ENCODE peak calls at places on chromosome 11, in ten cellular contexts. U is CD4-positive, alpha-beta T cell; K is cardiac fibroblast; G is colonic mucosa; E is neural crest cell; W is hepatocyte; D is AG04449; Y is IMR-90; J is fibroblast of lung; H is BJ. O is an unnamed sample.

GRCh38 chr11:42237701-42238235 is 778.3 kb upstream of the LRRC4C start:
- DNase-seq in U (no peak), K (peak; percentile 38), G (no peak), E (no peak), W (no peak), D (peak; percentile 77), Y (no peak), J (no peak), H (peak; percentile 32), O (no peak)

GRCh38 chr11:100774132-100774531 is 87.0 kb downstream of the ARHGAP42 start:
- DNase-seq in U (no peak), K (no peak), G (peak; percentile 47), E (no peak), W (peak; percentile 64), D (no peak), Y (no peak), J (no peak), H (no peak), O (no peak)

GRCh38 chr11:9047986-9048522 is 43.3 kb downstream of the SCUBE2 start:
- DNase-seq in U (no peak), K (peak; percentile 84), G (no peak), E (no peak), W (peak; percentile 64), D (peak; percentile 23), Y (peak; percentile 34), J (peak; percentile 83), H (peak; percentile 23), O (no peak)

GRCh38 chr11:9617960-9618359 is 44.5 kb downstream of the WEE1 start:
- DNase-seq in U (no peak), K (peak; percentile 29), G (no peak), E (no peak), W (no peak), D (peak; percentile 78), Y (peak; percentile 87), J (peak; percentile 53), H (peak; percentile 85), O (no peak)

GRCh38 chr11:6992457-6993431 is 27.4 kb downstream of the ZNF214 start:
- DNase-seq in U (no peak), K (peak; percentile 70), G (no peak), E (no peak), W (peak; percentile 11), D (peak; percentile 89), Y (peak; percentile 99), J (peak; percentile 88), H (peak; percentile 92), O (no peak)

GRCh38 chr11:84905411-84905810 is 721.7 kb downstream of the DLG2 start:
- DNase-seq in U (no peak), K (peak; percentile 1), G (no peak), E (no peak), W (no peak), D (no peak), Y (peak; percentile 22), J (peak; percentile 4), H (no peak), O (no peak)

GRCh38 chr11:34609850-34610249 is 11.0 kb upstream of the EHF start:
- DNase-seq in U (no peak), K (no peak), G (peak; percentile 17), E (no peak), W (no peak), D (no peak), Y (no peak), J (no peak), H (no peak), O (no peak)

GRCh38 chr11:79397252-79397651 is 43.6 kb downstream of the TENM4 start:
- DNase-seq in U (no peak), K (no peak), G (no peak), E (no peak), W (no peak), D (no peak), Y (peak; percentile 61), J (no peak), H (no peak), O (no peak)

GRCh38 chr11:30992513-30992849 is 377.1 kb downstream of the DCDC1 start:
- DNase-seq in U (no peak), K (no peak), G (no peak), E (no peak), W (peak; percentile 44), D (no peak), Y (no peak), J (no peak), H (no peak), O (no peak)

GRCh38 chr11:76270387-76270786 is 64.1 kb upstream of the WNT11 start:
- DNase-seq in U (no peak), K (peak; percentile 62), G (peak; percentile 25), E (no peak), W (peak; percentile 60), D (no peak), Y (no peak), J (peak; percentile 13), H (no peak), O (no peak)

GRCh38 chr11:69823641-69824285 is 4.5 kb upstream of the FGF3 start:
- DNase-seq in U (no peak), K (no peak), G (no peak), E (no peak), W (no peak), D (no peak), Y (no peak), J (no peak), H (no peak), O (no peak)

GRCh38 chr11:2524446-2525165 is 79.8 kb downstream of the KCNQ1 start:
- DNase-seq in U (no peak), K (no peak), G (peak; percentile 19), E (no peak), W (no peak), D (no peak), Y (no peak), J (no peak), H (no peak), O (no peak)

GRCh38 chr11:83681045-83681781 is 395.0 kb upstream of the CCDC90B start:
- DNase-seq in U (no peak), K (no peak), G (no peak), E (no peak), W (no peak), D (no peak), Y (no peak), J (no peak), H (no peak), O (no peak)

GRCh38 chr11:68706237-68706636 is 21.9 kb downstream of the GAL start:
- DNase-seq in U (no peak), K (no peak), G (no peak), E (no peak), W (no peak), D (no peak), Y (no peak), J (no peak), H (no peak), O (no peak)

GRCh38 chr11:33457948-33458347 is 200.8 kb downstream of the HIPK3 start:
- DNase-seq in U (no peak), K (no peak), G (no peak), E (no peak), W (no peak), D (no peak), Y (no peak), J (no peak), H (no peak), O (no peak)

GRCh38 chr11:70771099-70771885 is 373.0 kb downstream of the CTTN start:
- DNase-seq in U (no peak), K (no peak), G (no peak), E (no peak), W (no peak), D (no peak), Y (no peak), J (no peak), H (no peak), O (no peak)

GRCh38 chr11:117970400-117971024 is 15.7 kb upstream of the IL10RA start:
- DNase-seq in U (no peak), K (no peak), G (peak; percentile 62), E (no peak), W (no peak), D (no peak), Y (no peak), J (no peak), H (no peak), O (no peak)

GRCh38 chr11:78057462-78058055 is 6.1 kb upstream of the THRSP start:
- DNase-seq in U (no peak), K (no peak), G (no peak), E (no peak), W (no peak), D (no peak), Y (no peak), J (no peak), H (no peak), O (no peak)

GRCh38 chr11:77559686-77560425 is 29.9 kb upstream of the AQP11 start:
- DNase-seq in U (no peak), K (peak; percentile 35), G (no peak), E (no peak), W (peak; percentile 49), D (peak; percentile 44), Y (peak; percentile 93), J (peak; percentile 78), H (peak; percentile 77), O (no peak)

GRCh38 chr11:106974831-106975230 is 43.4 kb downstream of the GUCY1A2 start:
- DNase-seq in U (no peak), K (peak; percentile 34), G (no peak), E (no peak), W (no peak), D (no peak), Y (no peak), J (peak; percentile 24), H (no peak), O (no peak)
- TF ChIP-seq CTCF in U (no peak), K (no peak), G (no peak), E (no peak), W (no peak), D (no peak), Y (no peak), J (no peak), H (no peak), O (no peak)

DNA sequence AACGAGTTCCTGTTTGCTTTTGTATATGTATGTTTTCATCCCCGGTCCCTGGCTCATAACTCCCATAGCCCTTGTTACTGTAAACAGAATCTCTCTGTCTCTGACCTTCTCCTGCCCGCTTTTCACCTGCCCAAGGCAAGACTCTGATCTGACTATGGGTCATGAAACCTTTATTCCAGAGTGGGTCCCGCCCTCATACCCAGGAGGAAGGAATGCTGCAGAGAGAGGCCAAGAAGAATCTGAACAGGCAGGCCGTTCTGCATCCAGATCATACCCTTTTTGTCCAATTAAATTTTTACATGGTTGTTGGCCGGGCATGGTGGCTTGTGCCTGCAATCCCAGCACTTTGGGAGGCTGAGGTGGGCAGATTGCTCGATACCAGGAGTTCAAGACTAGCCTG is 39.6 kb downstream of the GRIK4 start:
- DNase-seq in U (no peak), K (no peak), G (no peak), E (no peak), W (no peak), D (no peak), Y (no peak), J (no peak), H (no peak), O (no peak)
- TF ChIP-seq CTCF in U (no peak), K (no peak), G (no peak), E (no peak), W (no peak), D (no peak), Y (no peak), J (no peak), H (no peak), O (no peak)

GRCh38 chr11:12056112-12056511 is 47.7 kb upstream of the DKK3 start:
- DNase-seq in U (no peak), K (no peak), G (no peak), E (no peak), W (no peak), D (no peak), Y (no peak), J (no peak), H (no peak), O (no peak)
- TF ChIP-seq CTCF in U (no peak), K (no peak), G (no peak), E (no peak), W (peak; percentile 7), D (no peak), Y (peak; percentile 16), J (no peak), H (no peak), O (no peak)

GRCh38 chr11:124934862-124935547 is 842 bp downstream of the HEPACAM start:
- DNase-seq in U (no peak), K (peak; percentile 63), G (no peak), E (no peak), W (peak; percentile 20), D (peak; percentile 72), Y (peak; percentile 96), J (peak; percentile 75), H (peak; percentile 76), O (no peak)
- TF ChIP-seq CTCF in U (no peak), K (peak; percentile 9), G (no peak), E (no peak), W (no peak), D (no peak), Y (peak; percentile 35), J (peak; percentile 31), H (peak; percentile 31), O (peak; percentile 32)

O was measured in type B pancreatic cell.